ENCODE peak calls at places on chromosomes 12 and 14, in eight cellular contexts. One of them, this sample, is unnamed.

GRCh38 chr12:11622774-11623375 is 26.6 kb upstream of the ETV6 start:
- DNase-seq in HAP-1: no peak
- DNase-seq in SK-N-SH: no peak
- DNase-seq in effector memory CD4-positive, alpha-beta T cell: no peak
- DNase-seq in fibroblast of lung: no peak
- DNase-seq in GM23248: no peak
- DNase-seq in CD8-positive, alpha-beta T cell: no peak
- DNase-seq in cardiac muscle cell: peak; percentile 7
- DNase-seq in this sample: no peak

GRCh38 chr12:49789992-49790391 is 38.2 kb downstream of the NCKAP5L start:
- DNase-seq in HAP-1: no peak
- DNase-seq in SK-N-SH: no peak
- DNase-seq in effector memory CD4-positive, alpha-beta T cell: no peak
- DNase-seq in fibroblast of lung: no peak
- DNase-seq in GM23248: no peak
- DNase-seq in CD8-positive, alpha-beta T cell: no peak
- DNase-seq in cardiac muscle cell: no peak
- DNase-seq in this sample: no peak

GRCh38 chr12:111404362-111405148 is 1.2 kb upstream of the SH2B3 start:
- DNase-seq in HAP-1: no peak
- DNase-seq in SK-N-SH: peak; percentile 51
- DNase-seq in effector memory CD4-positive, alpha-beta T cell: no peak
- DNase-seq in fibroblast of lung: peak; percentile 19
- DNase-seq in GM23248: peak; percentile 58
- DNase-seq in CD8-positive, alpha-beta T cell: no peak
- DNase-seq in cardiac muscle cell: peak; percentile 52
- DNase-seq in this sample: peak; percentile 38

GRCh38 chr14:95500201-95500681 is 16.2 kb downstream of the SYNE3 start:
- DNase-seq in HAP-1: no peak
- DNase-seq in SK-N-SH: no peak
- DNase-seq in effector memory CD4-positive, alpha-beta T cell: no peak
- DNase-seq in fibroblast of lung: no peak
- DNase-seq in GM23248: no peak
- DNase-seq in CD8-positive, alpha-beta T cell: no peak
- DNase-seq in cardiac muscle cell: no peak
- DNase-seq in this sample: no peak

GRCh38 chr14:50061664-50062437 is 54.5 kb downstream of the VCPKMT start:
- DNase-seq in HAP-1: no peak
- DNase-seq in SK-N-SH: peak; percentile 83
- DNase-seq in effector memory CD4-positive, alpha-beta T cell: peak; percentile 55
- DNase-seq in fibroblast of lung: peak; percentile 41
- DNase-seq in GM23248: peak; percentile 28
- DNase-seq in CD8-positive, alpha-beta T cell: peak; percentile 64
- DNase-seq in cardiac muscle cell: peak; percentile 41
- DNase-seq in this sample: no peak

GRCh38 chr14:91140672-91141071 is 26.8 kb downstream of the DGLUCY start:
- DNase-seq in HAP-1: peak; percentile 33
- DNase-seq in SK-N-SH: peak; percentile 40
- DNase-seq in effector memory CD4-positive, alpha-beta T cell: no peak
- DNase-seq in fibroblast of lung: peak; percentile 25
- DNase-seq in GM23248: peak; percentile 32
- DNase-seq in CD8-positive, alpha-beta T cell: no peak
- DNase-seq in cardiac muscle cell: peak; percentile 41
- DNase-seq in this sample: no peak

GRCh38 chr12:45315462-45315861 is 99.6 kb downstream of the ANO6 start:
- DNase-seq in HAP-1: no peak
- DNase-seq in SK-N-SH: no peak
- DNase-seq in effector memory CD4-positive, alpha-beta T cell: no peak
- DNase-seq in fibroblast of lung: no peak
- DNase-seq in GM23248: peak; percentile 14
- DNase-seq in CD8-positive, alpha-beta T cell: no peak
- DNase-seq in cardiac muscle cell: no peak
- DNase-seq in this sample: no peak

GRCh38 chr12:95633049-95633545 is 81.8 kb upstream of the USP44 start:
- DNase-seq in HAP-1: no peak
- DNase-seq in SK-N-SH: no peak
- DNase-seq in effector memory CD4-positive, alpha-beta T cell: no peak
- DNase-seq in fibroblast of lung: peak; percentile 55
- DNase-seq in GM23248: peak; percentile 96
- DNase-seq in CD8-positive, alpha-beta T cell: no peak
- DNase-seq in cardiac muscle cell: peak; percentile 74
- DNase-seq in this sample: no peak

GRCh38 chr12:109518820-109519665 is 41.6 kb downstream of the UBE3B start:
- DNase-seq in HAP-1: peak; percentile 40
- DNase-seq in SK-N-SH: peak; percentile 81
- DNase-seq in effector memory CD4-positive, alpha-beta T cell: no peak
- DNase-seq in fibroblast of lung: peak; percentile 63
- DNase-seq in GM23248: peak; percentile 81
- DNase-seq in CD8-positive, alpha-beta T cell: peak; percentile 19
- DNase-seq in cardiac muscle cell: peak; percentile 90
- DNase-seq in this sample: peak; percentile 59

GRCh38 chr12:109523071-109523470 is 45.6 kb downstream of the UBE3B start:
- DNase-seq in HAP-1: no peak
- DNase-seq in SK-N-SH: peak; percentile 82
- DNase-seq in effector memory CD4-positive, alpha-beta T cell: no peak
- DNase-seq in fibroblast of lung: no peak
- DNase-seq in GM23248: no peak
- DNase-seq in CD8-positive, alpha-beta T cell: no peak
- DNase-seq in cardiac muscle cell: no peak
- DNase-seq in this sample: peak; percentile 79

GRCh38 chr12:109517619-109518018 is 40.2 kb downstream of the UBE3B start:
- DNase-seq in HAP-1: no peak
- DNase-seq in SK-N-SH: no peak
- DNase-seq in effector memory CD4-positive, alpha-beta T cell: no peak
- DNase-seq in fibroblast of lung: no peak
- DNase-seq in GM23248: no peak
- DNase-seq in CD8-positive, alpha-beta T cell: no peak
- DNase-seq in cardiac muscle cell: no peak
- DNase-seq in this sample: no peak

GRCh38 chr12:109523504-109523903 is 46.1 kb downstream of the UBE3B start:
- DNase-seq in HAP-1: no peak
- DNase-seq in SK-N-SH: no peak
- DNase-seq in effector memory CD4-positive, alpha-beta T cell: no peak
- DNase-seq in fibroblast of lung: no peak
- DNase-seq in GM23248: no peak
- DNase-seq in CD8-positive, alpha-beta T cell: no peak
- DNase-seq in cardiac muscle cell: no peak
- DNase-seq in this sample: no peak

GRCh38 chr12:109519787-109520186 is 42.4 kb downstream of the UBE3B start:
- DNase-seq in HAP-1: no peak
- DNase-seq in SK-N-SH: no peak
- DNase-seq in effector memory CD4-positive, alpha-beta T cell: no peak
- DNase-seq in fibroblast of lung: no peak
- DNase-seq in GM23248: no peak
- DNase-seq in CD8-positive, alpha-beta T cell: no peak
- DNase-seq in cardiac muscle cell: no peak
- DNase-seq in this sample: no peak
- H3K36me3 ChIP-seq in HAP-1: peaks cover 43% of the 10 kb centered on the region
- H3K36me3 ChIP-seq in SK-N-SH: peaks cover 79% of the 10 kb centered on the region
- H3K36me3 ChIP-seq in effector memory CD4-positive, alpha-beta T cell: peaks cover 76% of the 10 kb centered on the region
- H3K36me3 ChIP-seq in fibroblast of lung: peaks cover 21% of the 10 kb centered on the region
- H3K36me3 ChIP-seq in GM23248: peaks cover 22% of the 10 kb centered on the region
- H3K36me3 ChIP-seq in CD8-positive, alpha-beta T cell: peaks cover 37% of the 10 kb centered on the region
- H3K36me3 ChIP-seq in cardiac muscle cell: peaks cover 26% of the 10 kb centered on the region
- H3K36me3 ChIP-seq in this sample: peaks cover 80% of the 10 kb centered on the region

GRCh38 chr12:124474709-124475108 is 92.7 kb downstream of the NCOR2 start:
- DNase-seq in HAP-1: no peak
- DNase-seq in SK-N-SH: no peak
- DNase-seq in effector memory CD4-positive, alpha-beta T cell: no peak
- DNase-seq in fibroblast of lung: no peak
- DNase-seq in GM23248: peak; percentile 20
- DNase-seq in CD8-positive, alpha-beta T cell: no peak
- DNase-seq in cardiac muscle cell: no peak
- DNase-seq in this sample: peak; percentile 80
- H3K36me3 ChIP-seq in HAP-1: peaks cover 49% of the 10 kb centered on the region
- H3K36me3 ChIP-seq in SK-N-SH: peaks cover 63% of the 10 kb centered on the region
- H3K36me3 ChIP-seq in effector memory CD4-positive, alpha-beta T cell: peaks cover 34% of the 10 kb centered on the region
- H3K36me3 ChIP-seq in fibroblast of lung: peaks cover 11% of the 10 kb centered on the region
- H3K36me3 ChIP-seq in GM23248: peaks cover 26% of the 10 kb centered on the region
- H3K36me3 ChIP-seq in CD8-positive, alpha-beta T cell: peaks cover 21% of the 10 kb centered on the region
- H3K36me3 ChIP-seq in cardiac muscle cell: peaks cover 18% of the 10 kb centered on the region
- H3K36me3 ChIP-seq in this sample: peaks cover 81% of the 10 kb centered on the region

GRCh38 chr12:6559500-6559899 is 3.7 kb upstream of the IFFO1 start:
- DNase-seq in HAP-1: no peak
- DNase-seq in SK-N-SH: no peak
- DNase-seq in effector memory CD4-positive, alpha-beta T cell: no peak
- DNase-seq in fibroblast of lung: no peak
- DNase-seq in GM23248: no peak
- DNase-seq in CD8-positive, alpha-beta T cell: no peak
- DNase-seq in cardiac muscle cell: no peak
- DNase-seq in this sample: no peak

GRCh38 chr12:6556857-6557256 is 1.0 kb upstream of the IFFO1 start:
- DNase-seq in HAP-1: no peak
- DNase-seq in SK-N-SH: no peak
- DNase-seq in effector memory CD4-positive, alpha-beta T cell: no peak
- DNase-seq in fibroblast of lung: no peak
- DNase-seq in GM23248: no peak
- DNase-seq in CD8-positive, alpha-beta T cell: no peak
- DNase-seq in cardiac muscle cell: no peak
- DNase-seq in this sample: no peak

GRCh38 chr12:6562881-6563280 is 5.2 kb downstream of the NOP2 start:
- DNase-seq in HAP-1: no peak
- DNase-seq in SK-N-SH: no peak
- DNase-seq in effector memory CD4-positive, alpha-beta T cell: no peak
- DNase-seq in fibroblast of lung: no peak
- DNase-seq in GM23248: no peak
- DNase-seq in CD8-positive, alpha-beta T cell: no peak
- DNase-seq in cardiac muscle cell: no peak
- DNase-seq in this sample: no peak

GRCh38 chr12:6563448-6564050 is 4.5 kb downstream of the NOP2 start:
- DNase-seq in HAP-1: peak; percentile 9
- DNase-seq in SK-N-SH: peak; percentile 73
- DNase-seq in effector memory CD4-positive, alpha-beta T cell: peak; percentile 34
- DNase-seq in fibroblast of lung: no peak
- DNase-seq in GM23248: peak; percentile 65
- DNase-seq in CD8-positive, alpha-beta T cell: peak; percentile 57
- DNase-seq in cardiac muscle cell: peak; percentile 60
- DNase-seq in this sample: no peak

DNA sequence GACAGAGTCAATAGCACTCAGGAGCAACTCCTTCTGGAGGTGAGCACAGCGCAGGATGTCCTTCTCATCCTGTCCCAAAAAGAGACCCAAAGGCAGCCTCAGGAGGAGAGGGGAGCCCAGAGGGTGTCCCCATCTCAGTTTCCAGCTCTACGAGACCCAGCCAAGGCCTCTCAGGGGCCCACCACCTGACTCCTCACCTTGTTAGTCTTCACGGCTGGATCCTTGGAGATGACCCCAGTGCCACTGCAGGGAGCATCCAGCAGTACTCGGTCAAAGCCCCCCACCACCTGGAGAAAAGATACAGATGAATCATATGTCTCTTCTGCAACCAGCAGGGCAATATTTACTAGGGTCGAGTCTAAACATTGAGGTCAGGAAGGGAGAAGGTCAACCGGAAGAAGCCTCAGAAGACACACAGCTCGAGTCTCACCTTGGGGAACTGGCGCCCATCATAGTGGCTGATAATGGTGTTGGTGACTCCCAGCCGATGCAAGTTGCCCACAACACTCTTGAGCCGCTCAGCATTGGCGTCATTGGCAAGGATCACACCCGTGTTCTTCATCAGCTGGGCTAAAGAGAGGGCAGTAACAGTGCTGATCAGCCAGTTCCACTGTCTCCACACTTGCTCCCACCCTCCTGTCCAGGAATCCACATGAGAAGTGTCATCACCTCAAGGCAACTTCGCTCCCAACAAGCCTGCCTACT is 4.8 kb upstream of the IFFO1 start:
- DNase-seq in HAP-1: no peak
- DNase-seq in SK-N-SH: no peak
- DNase-seq in effector memory CD4-positive, alpha-beta T cell: no peak
- DNase-seq in fibroblast of lung: no peak
- DNase-seq in GM23248: no peak
- DNase-seq in CD8-positive, alpha-beta T cell: no peak
- DNase-seq in cardiac muscle cell: no peak
- DNase-seq in this sample: no peak
- H3K36me3 ChIP-seq in HAP-1: peaks cover 81% of the 10 kb centered on the region
- H3K36me3 ChIP-seq in SK-N-SH: peaks cover 63% of the 10 kb centered on the region
- H3K36me3 ChIP-seq in effector memory CD4-positive, alpha-beta T cell: peaks cover 54% of the 10 kb centered on the region
- H3K36me3 ChIP-seq in fibroblast of lung: peaks cover 31% of the 10 kb centered on the region
- H3K36me3 ChIP-seq in GM23248: peaks cover 51% of the 10 kb centered on the region
- H3K36me3 ChIP-seq in CD8-positive, alpha-beta T cell: peaks cover 43% of the 10 kb centered on the region
- H3K36me3 ChIP-seq in cardiac muscle cell: peaks cover 39% of the 10 kb centered on the region
- H3K36me3 ChIP-seq in this sample: peaks cover 77% of the 10 kb centered on the region

GRCh38 chr14:105487986-105488777 is 1.5 kb downstream of the CRIP1 start:
- DNase-seq in HAP-1: no peak
- DNase-seq in SK-N-SH: no peak
- DNase-seq in effector memory CD4-positive, alpha-beta T cell: no peak
- DNase-seq in fibroblast of lung: no peak
- DNase-seq in GM23248: no peak
- DNase-seq in CD8-positive, alpha-beta T cell: no peak
- DNase-seq in cardiac muscle cell: no peak
- DNase-seq in this sample: peak; percentile 26

GRCh38 chr14:105486974-105487448 is 325 bp downstream of the CRIP1 start:
- DNase-seq in HAP-1: no peak
- DNase-seq in SK-N-SH: no peak
- DNase-seq in effector memory CD4-positive, alpha-beta T cell: peak; percentile 49
- DNase-seq in fibroblast of lung: no peak
- DNase-seq in GM23248: no peak
- DNase-seq in CD8-positive, alpha-beta T cell: peak; percentile 53
- DNase-seq in cardiac muscle cell: no peak
- DNase-seq in this sample: peak; percentile 88

GRCh38 chr14:105486333-105486973 is at the start of gene CRIP1:
- DNase-seq in HAP-1: no peak
- DNase-seq in SK-N-SH: no peak
- DNase-seq in effector memory CD4-positive, alpha-beta T cell: no peak
- DNase-seq in fibroblast of lung: no peak
- DNase-seq in GM23248: no peak
- DNase-seq in CD8-positive, alpha-beta T cell: no peak
- DNase-seq in cardiac muscle cell: no peak
- DNase-seq in this sample: peak; percentile 42

GRCh38 chr14:105488781-105489606 is 2.1 kb upstream of the TEDC1 start:
- DNase-seq in HAP-1: no peak
- DNase-seq in SK-N-SH: no peak
- DNase-seq in effector memory CD4-positive, alpha-beta T cell: no peak
- DNase-seq in fibroblast of lung: no peak
- DNase-seq in GM23248: no peak
- DNase-seq in CD8-positive, alpha-beta T cell: no peak
- DNase-seq in cardiac muscle cell: no peak
- DNase-seq in this sample: peak; percentile 22

GRCh38 chr14:105487449-105487985 is 831 bp downstream of the CRIP1 start:
- DNase-seq in HAP-1: no peak
- DNase-seq in SK-N-SH: no peak
- DNase-seq in effector memory CD4-positive, alpha-beta T cell: peak; percentile 68
- DNase-seq in fibroblast of lung: no peak
- DNase-seq in GM23248: no peak
- DNase-seq in CD8-positive, alpha-beta T cell: peak; percentile 73
- DNase-seq in cardiac muscle cell: no peak
- DNase-seq in this sample: peak; percentile 67
- H3K36me3 ChIP-seq in HAP-1: peaks cover 7% of the 10 kb centered on the region
- H3K36me3 ChIP-seq in SK-N-SH: no peaks in the 10 kb centered on the region
- H3K36me3 ChIP-seq in effector memory CD4-positive, alpha-beta T cell: no peaks in the 10 kb centered on the region
- H3K36me3 ChIP-seq in fibroblast of lung: no peaks in the 10 kb centered on the region
- H3K36me3 ChIP-seq in GM23248: no peaks in the 10 kb centered on the region
- H3K36me3 ChIP-seq in CD8-positive, alpha-beta T cell: no peaks in the 10 kb centered on the region
- H3K36me3 ChIP-seq in cardiac muscle cell: no peaks in the 10 kb centered on the region
- H3K36me3 ChIP-seq in this sample: no peaks in the 10 kb centered on the region

GRCh38 chr14:31439554-31439953 is 17.8 kb downstream of the DTD2 start:
- DNase-seq in HAP-1: no peak
- DNase-seq in SK-N-SH: no peak
- DNase-seq in effector memory CD4-positive, alpha-beta T cell: no peak
- DNase-seq in fibroblast of lung: no peak
- DNase-seq in GM23248: peak; percentile 56
- DNase-seq in CD8-positive, alpha-beta T cell: no peak
- DNase-seq in cardiac muscle cell: no peak
- DNase-seq in this sample: no peak
- H3K36me3 ChIP-seq in HAP-1: peaks cover 6% of the 10 kb centered on the region
- H3K36me3 ChIP-seq in SK-N-SH: no peaks in the 10 kb centered on the region
- H3K36me3 ChIP-seq in effector memory CD4-positive, alpha-beta T cell: no peaks in the 10 kb centered on the region
- H3K36me3 ChIP-seq in fibroblast of lung: no peaks in the 10 kb centered on the region
- H3K36me3 ChIP-seq in GM23248: no peaks in the 10 kb centered on the region
- H3K36me3 ChIP-seq in CD8-positive, alpha-beta T cell: no peaks in the 10 kb centered on the region
- H3K36me3 ChIP-seq in cardiac muscle cell: no peaks in the 10 kb centered on the region
- H3K36me3 ChIP-seq in this sample: no peaks in the 10 kb centered on the region

GRCh38 chr14:64931123-64931522 is 11.4 kb downstream of the GPX2 start:
- DNase-seq in HAP-1: no peak
- DNase-seq in SK-N-SH: no peak
- DNase-seq in effector memory CD4-positive, alpha-beta T cell: no peak
- DNase-seq in fibroblast of lung: no peak
- DNase-seq in GM23248: no peak
- DNase-seq in CD8-positive, alpha-beta T cell: no peak
- DNase-seq in cardiac muscle cell: no peak
- DNase-seq in this sample: no peak
- H3K36me3 ChIP-seq in HAP-1: peaks cover 25% of the 10 kb centered on the region
- H3K36me3 ChIP-seq in SK-N-SH: peaks cover 68% of the 10 kb centered on the region
- H3K36me3 ChIP-seq in effector memory CD4-positive, alpha-beta T cell: peaks cover 65% of the 10 kb centered on the region
- H3K36me3 ChIP-seq in fibroblast of lung: peaks cover 5% of the 10 kb centered on the region
- H3K36me3 ChIP-seq in GM23248: peaks cover 40% of the 10 kb centered on the region
- H3K36me3 ChIP-seq in CD8-positive, alpha-beta T cell: peaks cover 29% of the 10 kb centered on the region
- H3K36me3 ChIP-seq in cardiac muscle cell: peaks cover 35% of the 10 kb centered on the region
- H3K36me3 ChIP-seq in this sample: peaks cover 61% of the 10 kb centered on the region

This sample was measured in left ventricle myocardium inferior.